ENCODE peak calls at places on chromosomes 7 and 10, in eight cellular contexts. T is non-pigmented ciliary epithelial cell; L is AG04450; X is posterior cingulate gyrus; F is stimulated activated CD4-positive, alpha-beta T cell treated with anti-CD3 and anti-CD28 coated beads, Interleukin-15, amount 100 ng/mL, for 48 hours; N is HEK293T; M is colonic mucosa; G is fibroblast of the conjunctiva. U is an unnamed sample.

GRCh38 chr10:119022846-119023552 is 6.5 kb upstream of the NANOS1 start:
- DNase-seq in X (no peak), L (no peak), N (no peak), F (no peak), T (no peak), G (no peak), M (no peak), U (no peak)

GRCh38 chr10:109474817-109475216 is 448.5 kb downstream of the XPNPEP1 start:
- DNase-seq in N (no peak), X (no peak), T (no peak), L (no peak), F (no peak), M (no peak), G (no peak), U (no peak)

GRCh38 chr10:42973870-42974692 is 102.8 kb upstream of the RET start:
- DNase-seq in F (no peak), G (no peak), M (no peak), X (peak), L (no peak), T (no peak), N (no peak), U (peak)

GRCh38 chr7:149871576-149871975 is 2.2 kb upstream of the ATP6V0E2 start:
- DNase-seq in N (no peak), T (no peak), L (no peak), M (peak), G (no peak), X (no peak), F (no peak), U (no peak)

GRCh38 chr7:121202834-121203233 is 126.0 kb upstream of the WNT16 start:
- DNase-seq in T (no peak), F (no peak), X (no peak), L (no peak), M (no peak), N (no peak), G (no peak), U (no peak)

GRCh38 chr10:94123253-94123995 is 129.7 kb downstream of the PLCE1 start:
- DNase-seq in L (peak), N (no peak), X (no peak), F (no peak), G (peak), T (no peak), M (no peak), U (no peak)

GRCh38 chr10:47378606-47379444 is 5.3 kb downstream of the ZNF488 start:
- DNase-seq in G (no peak), X (no peak), N (no peak), M (peak), L (no peak), F (no peak), T (no peak), U (no peak)

GRCh38 chr10:103716206-103717160 is 138.9 kb downstream of the SH3PXD2A start:
- DNase-seq in X (no peak), N (no peak), T (no peak), F (no peak), G (no peak), M (peak), L (no peak), U (no peak)

GRCh38 chr10:30596037-30596436 is 33.5 kb downstream of the LYZL2 start:
- DNase-seq in L (no peak), M (no peak), G (no peak), N (no peak), T (no peak), F (no peak), X (no peak), U (no peak)

GRCh38 chr10:124916098-124916584 is 25.8 kb upstream of the ZRANB1 start:
- DNase-seq in G (no peak), X (no peak), L (no peak), T (no peak), F (no peak), M (no peak), N (no peak), U (no peak)

GRCh38 chr7:67809586-67809985 is 813.0 kb downstream of the TYW1 start:
- DNase-seq in G (no peak), X (no peak), F (no peak), N (no peak), L (no peak), M (no peak), T (no peak), U (no peak)

GRCh38 chr7:111677848-111678247 is 115.6 kb upstream of the IMMP2L start:
- DNase-seq in M (no peak), N (no peak), F (no peak), X (no peak), L (no peak), T (no peak), G (no peak), U (no peak)

GRCh38 chr10:97270523-97271154 is 21.8 kb downstream of the ARHGAP19 start:
- DNase-seq in F (no peak), T (no peak), L (peak), G (no peak), M (no peak), N (no peak), X (no peak), U (no peak)

GRCh38 chr10:61787170-61787569 is 114.3 kb upstream of the ARID5B start:
- DNase-seq in F (no peak), T (no peak), L (no peak), M (no peak), N (no peak), X (no peak), G (no peak), U (no peak)

GRCh38 chr7:113763226-113763625 is 155.6 kb downstream of the PPP1R3A start:
- DNase-seq in M (no peak), L (no peak), X (no peak), G (no peak), N (no peak), T (no peak), F (no peak), U (no peak)

GRCh38 chr10:63515002-63515763 is 6.0 kb upstream of the REEP3 start:
- DNase-seq in F (no peak), L (no peak), M (no peak), X (no peak), T (no peak), N (no peak), G (no peak), U (no peak)

GRCh38 chr7:35646289-35647033 is 48.5 kb downstream of the HERPUD2 start:
- DNase-seq in M (no peak), G (no peak), X (no peak), L (no peak), N (no peak), T (no peak), F (no peak), U (no peak)

GRCh38 chr7:149147730-149148653 is 739 bp downstream of the ZNF398 start:
- DNase-seq in X (peak), N (peak), T (no peak), G (no peak), L (no peak), F (no peak), M (peak), U (peak)

GRCh38 chr7:130365511-130366441 is 14.5 kb upstream of the CPA1 start:
- DNase-seq in L (peak), M (no peak), G (no peak), X (no peak), N (no peak), F (no peak), T (no peak), U (no peak)